ENCODE peak calls at places on chromosome 12, in seven cellular contexts. W is left ventricle myocardium inferior, M is AG08396, O is HCT116, Z is HT1080, K is hepatocyte, F is transverse colon. Q is an unnamed sample.
A peak's percentile ranks its signal among the peaks of the same experiment; 100 is the strongest.

GRCh38 chr12:95607642-95608041 is 56.4 kb upstream of the USP44 start:
- DNase-seq in W (no peak), M (no peak), O (no peak), Z (no peak), K (no peak), F (no peak), Q (no peak)

GRCh38 chr12:54977155-54977554 is 7.4 kb downstream of the TESPA1 start:
- DNase-seq in W (no peak), M (peak; percentile 37), O (no peak), Z (peak; percentile 80), K (no peak), F (no peak), Q (peak; percentile 11)

GRCh38 chr12:18653465-18653864 is 84.3 kb downstream of the PLCZ1 start:
- DNase-seq in W (no peak), M (no peak), O (no peak), Z (no peak), K (no peak), F (no peak), Q (no peak)

GRCh38 chr12:724194-724855 is 28.1 kb upstream of the WNK1 start:
- DNase-seq in W (no peak), M (no peak), O (peak; percentile 27), Z (peak; percentile 48), K (no peak), F (no peak), Q (no peak)

GRCh38 chr12:132413931-132414588 is 75.9 kb upstream of the FBRSL1 start:
- DNase-seq in W (no peak), M (no peak), O (no peak), Z (no peak), K (peak; percentile 43), F (no peak), Q (no peak)

GRCh38 chr12:124917841-124918621 is 3.6 kb upstream of the UBC start:
- DNase-seq in W (no peak), M (no peak), O (no peak), Z (no peak), K (peak; percentile 49), F (no peak), Q (no peak)

GRCh38 chr12:94079965-94080683 is 68.3 kb upstream of the PLXNC1 start:
- DNase-seq in W (no peak), M (no peak), O (no peak), Z (no peak), K (no peak), F (no peak), Q (no peak)

GRCh38 chr12:52441320-52441911 is 7.2 kb upstream of the KRT75 start:
- DNase-seq in W (no peak), M (no peak), O (peak; percentile 26), Z (peak; percentile 46), K (peak; percentile 71), F (no peak), Q (no peak)

GRCh38 chr12:132605055-132605441 is 5.3 kb downstream of the LRCOL1 start:
- DNase-seq in W (no peak), M (no peak), O (no peak), Z (no peak), K (no peak), F (no peak), Q (no peak)

GRCh38 chr12:110301065-110301806 is 20.2 kb downstream of the ATP2A2 start:
- DNase-seq in W (no peak), M (no peak), O (no peak), Z (no peak), K (no peak), F (no peak), Q (no peak)

GRCh38 chr12:118357327-118358007 is 15.2 kb downstream of the TAOK3 start:
- DNase-seq in W (no peak), M (no peak), O (peak; percentile 63), Z (peak; percentile 71), K (peak; percentile 32), F (peak; percentile 52), Q (peak; percentile 71)

GRCh38 chr12:30422844-30423243 is 272.8 kb downstream of the IPO8 start:
- DNase-seq in W (no peak), M (no peak), O (no peak), Z (no peak), K (no peak), F (no peak), Q (no peak)

GRCh38 chr12:6936642-6937480 is 6.8 kb upstream of the RNU7-1 start:
- DNase-seq in W (no peak), M (no peak), O (no peak), Z (no peak), K (no peak), F (no peak), Q (no peak)

GRCh38 chr12:27018071-27018470 is 3.9 kb upstream of the TM7SF3 start:
- DNase-seq in W (no peak), M (no peak), O (no peak), Z (no peak), K (no peak), F (no peak), Q (no peak)

GRCh38 chr12:27821259-27821973 is 41.4 kb upstream of the MANSC4 start:
- DNase-seq in W (no peak), M (peak; percentile 70), O (peak; percentile 77), Z (peak; percentile 89), K (peak; percentile 82), F (peak; percentile 20), Q (peak; percentile 53)

GRCh38 chr12:90905691-90906370 is 49.1 kb downstream of the CCER1 start:
- DNase-seq in W (no peak), M (no peak), O (no peak), Z (peak; percentile 27), K (no peak), F (no peak), Q (no peak)

GRCh38 chr12:11958216-11959091 is 112.3 kb upstream of the BCL2L14 start:
- DNase-seq in W (no peak), M (peak; percentile 89), O (no peak), Z (peak; percentile 96), K (peak; percentile 16), F (no peak), Q (peak; percentile 90)

GRCh38 chr12:64299628-64300027 is 77.5 kb upstream of the KICS2 start:
- DNase-seq in W (no peak), M (no peak), O (no peak), Z (no peak), K (no peak), F (no peak), Q (no peak)

GRCh38 chr12:95118138-95118787 is 44.8 kb upstream of the NR2C1 start:
- DNase-seq in W (no peak), M (peak; percentile 57), O (no peak), Z (peak; percentile 92), K (no peak), F (no peak), Q (peak; percentile 60)

GRCh38 chr12:44117368-44117767 is 281.5 kb downstream of the TMEM117 start:
- DNase-seq in W (no peak), M (peak; percentile 10), O (no peak), Z (no peak), K (no peak), F (no peak), Q (no peak)

GRCh38 chr12:238116-238515 is 24.2 kb upstream of the SLC6A12 start:
- DNase-seq in W (no peak), M (no peak), O (no peak), Z (no peak), K (no peak), F (no peak), Q (no peak)

GRCh38 chr12:10293151-10293550 is 14.5 kb upstream of the KLRD1 start:
- DNase-seq in W (no peak), M (no peak), O (no peak), Z (no peak), K (no peak), F (no peak), Q (no peak)

GRCh38 chr12:13289644-13290285 is 93.2 kb downstream of the EMP1 start:
- DNase-seq in W (no peak), M (no peak), O (no peak), Z (no peak), K (no peak), F (no peak), Q (no peak)

GRCh38 chr12:98372340-98373018 is 142.9 kb upstream of the TMPO start:
- DNase-seq in W (no peak), M (no peak), O (no peak), Z (no peak), K (no peak), F (no peak), Q (no peak)

GRCh38 chr12:93572712-93573551 is 457 bp downstream of the SOCS2 start:
- DNase-seq in W (peak; percentile 32), M (peak; percentile 27), O (no peak), Z (no peak), K (peak; percentile 55), F (peak; percentile 41), Q (peak; percentile 34)

GRCh38 chr12:597926-598568 is 65.2 kb downstream of the NINJ2 start:
- DNase-seq in W (no peak), M (no peak), O (no peak), Z (no peak), K (no peak), F (no peak), Q (no peak)

GRCh38 chr12:75964150-75964549 is 67.4 kb downstream of the PHLDA1 start:
- DNase-seq in W (peak; percentile 25), M (no peak), O (no peak), Z (no peak), K (peak; percentile 50), F (peak; percentile 38), Q (no peak)

GRCh38 chr12:69290545-69291277 is 51.3 kb downstream of the CPSF6 start:
- DNase-seq in W (peak; percentile 57), M (peak; percentile 67), O (peak; percentile 81), Z (peak; percentile 71), K (peak; percentile 89), F (peak; percentile 85), Q (peak; percentile 35)

GRCh38 chr12:53058674-53059433 is 9.0 kb downstream of the TNS2 start:
- DNase-seq in W (no peak), M (no peak), O (no peak), Z (no peak), K (no peak), F (no peak), Q (no peak)

GRCh38 chr12:76152161-76152807 is 67.8 kb upstream of the NAP1L1 start:
- DNase-seq in W (no peak), M (no peak), O (no peak), Z (no peak), K (no peak), F (peak; percentile 8), Q (no peak)

Q was measured in hepatic stellate cell.